ENCODE peak calls at places on chromosomes 13 and 19, in ten cellular contexts. G is body of pancreas, F is nephron progenitor cell, C is ELF-1, E is GDM1, R is KG1, Q is left cardiac atrium, S is brain microvascular endothelial cell, N is HTR-8/SVneo, J is D341Med. W is an unnamed sample.

GRCh38 chr13:42022796-42023493 is 25.5 kb upstream of the DGKH start:
- DNase-seq in G (no peak), F (no peak), C (no peak), E (no peak), R (no peak), Q (no peak), S (no peak), N (no peak), J (no peak), W (no peak)

GRCh38 chr13:22625691-22626090 is 555.1 kb upstream of the SGCG start:
- DNase-seq in G (no peak), F (no peak), C (no peak), E (no peak), R (no peak), Q (no peak), S (no peak), N (no peak), J (no peak), W (no peak)

GRCh38 chr19:10036601-10037071 is 23.4 kb downstream of the RDH8 start:
- DNase-seq in G (peak), F (no peak), C (no peak), E (no peak), R (no peak), Q (no peak), S (no peak), N (no peak), J (no peak), W (no peak)

GRCh38 chr19:51799311-51799997 is 4.5 kb downstream of the FPR3 start:
- DNase-seq in G (peak), F (no peak), C (peak), E (peak), R (no peak), Q (peak), S (peak), N (peak), J (no peak), W (no peak)

GRCh38 chr19:18869781-18870530 is 26.0 kb downstream of the CERS1 start:
- DNase-seq in G (no peak), F (no peak), C (no peak), E (no peak), R (no peak), Q (no peak), S (no peak), N (no peak), J (no peak), W (no peak)

GRCh38 chr19:53903055-53903680 is 5.9 kb upstream of the CACNG7 start:
- DNase-seq in G (peak), F (peak), C (peak), E (no peak), R (peak), Q (no peak), S (no peak), N (no peak), J (no peak), W (peak)

GRCh38 chr13:49985129-49985528 is 11.7 kb upstream of the TRIM13 start:
- DNase-seq in G (no peak), F (no peak), C (no peak), E (no peak), R (no peak), Q (no peak), S (no peak), N (no peak), J (no peak), W (no peak)

GRCh38 chr13:35349673-35350278 is 126.7 kb downstream of the MAB21L1 start:
- DNase-seq in G (no peak), F (no peak), C (no peak), E (no peak), R (no peak), Q (no peak), S (peak), N (no peak), J (no peak), W (no peak)

GRCh38 chr13:35210234-35210633 is 266.3 kb downstream of the MAB21L1 start:
- DNase-seq in G (no peak), F (no peak), C (no peak), E (no peak), R (no peak), Q (no peak), S (no peak), N (no peak), J (peak), W (no peak)

GRCh38 chr19:14145381-14145780 is 9.0 kb upstream of the ASF1B start:
- DNase-seq in G (no peak), F (no peak), C (no peak), E (no peak), R (no peak), Q (no peak), S (no peak), N (no peak), J (no peak), W (no peak)

GRCh38 chr19:7792286-7792685 is 29.2 kb downstream of the CLEC4M start:
- DNase-seq in G (no peak), F (no peak), C (peak), E (no peak), R (no peak), Q (no peak), S (peak), N (no peak), J (no peak), W (no peak)

GRCh38 chr19:56253737-56254136 is 18.8 kb upstream of the EDDM13 start:
- DNase-seq in G (no peak), F (no peak), C (no peak), E (peak), R (peak), Q (no peak), S (peak), N (peak), J (peak), W (peak)

GRCh38 chr19:16355293-16356043 is 30.8 kb downstream of the KLF2 start:
- DNase-seq in G (no peak), F (no peak), C (no peak), E (no peak), R (no peak), Q (peak), S (peak), N (peak), J (no peak), W (no peak)

GRCh38 chr13:112977525-112977924 is 8.5 kb downstream of the MCF2L start:
- DNase-seq in G (no peak), F (no peak), C (no peak), E (no peak), R (no peak), Q (no peak), S (no peak), N (no peak), J (no peak), W (no peak)

GRCh38 chr13:80399340-80400163 is 58.6 kb upstream of the SPRY2 start:
- DNase-seq in G (no peak), F (no peak), C (no peak), E (no peak), R (no peak), Q (no peak), S (no peak), N (no peak), J (no peak), W (no peak)

GRCh38 chr13:114063545-114064515 is 68.6 kb downstream of the RASA3 start:
- DNase-seq in G (peak), F (no peak), C (no peak), E (no peak), R (no peak), Q (peak), S (no peak), N (no peak), J (no peak), W (no peak)

GRCh38 chr13:114019367-114019766 is 45.5 kb upstream of the C13orf46 start:
- DNase-seq in G (no peak), F (peak), C (peak), E (no peak), R (no peak), Q (no peak), S (no peak), N (no peak), J (no peak), W (no peak)

GRCh38 chr19:19468424-19469050 is 46.8 kb downstream of the TSSK6 start:
- DNase-seq in G (no peak), F (no peak), C (no peak), E (no peak), R (no peak), Q (no peak), S (no peak), N (no peak), J (no peak), W (no peak)

GRCh38 chr19:15304140-15304705 is 28.1 kb downstream of the BRD4 start:
- DNase-seq in G (no peak), F (no peak), C (no peak), E (no peak), R (no peak), Q (no peak), S (no peak), N (no peak), J (no peak), W (no peak)

GRCh38 chr19:10408511-10409291 is 5.4 kb upstream of the CDC37 start:
- DNase-seq in G (no peak), F (no peak), C (no peak), E (peak), R (peak), Q (no peak), S (no peak), N (no peak), J (no peak), W (no peak)

GRCh38 chr13:113404723-113405471 is 41.0 kb upstream of the GRTP1 start:
- DNase-seq in G (no peak), F (peak), C (peak), E (no peak), R (no peak), Q (no peak), S (no peak), N (no peak), J (no peak), W (no peak)

W was measured in NCI-H1048.